ENCODE peak calls at places on chromosomes 2 and 18, in ten cellular contexts. One of them, this sample, is unnamed.

GRCh38 chr2:6352906-6353515 is 512.7 kb downstream of the CMPK2 start:
- DNase-seq in CD4-positive, alpha-beta T cell: no peak
- DNase-seq in stimulated activated CD4-positive, alpha-beta T cell treated with anti-CD3 and anti-CD28 coated beads, Interleukin-12 subunit alpha, Interleukin-12 subunit beta, amount 100 ng/mL, for 48 hours: no peak
- DNase-seq in activated T-helper 1 cell treated with Interleukin-2 at 50 U/mL for 16 hours: no peak
- DNase-seq in NCI-H345: peak
- DNase-seq in K562: no peak
- DNase-seq in breast epithelium: no peak
- DNase-seq in C1 segment of cervical spinal cord: peak
- DNase-seq in fibroblast of the aortic adventitia: peak
- DNase-seq in Kasumi-1: no peak
- DNase-seq in this sample: no peak

GRCh38 chr2:42077343-42077742 is 29.5 kb downstream of the PKDCC start:
- DNase-seq in stimulated activated CD4-positive, alpha-beta T cell treated with anti-CD3 and anti-CD28 coated beads, Interleukin-12 subunit alpha, Interleukin-12 subunit beta, amount 100 ng/mL, for 48 hours: no peak
- DNase-seq in fibroblast of the aortic adventitia: no peak
- DNase-seq in activated T-helper 1 cell treated with Interleukin-2 at 50 U/mL for 16 hours: no peak
- DNase-seq in C1 segment of cervical spinal cord: no peak
- DNase-seq in breast epithelium: no peak
- DNase-seq in NCI-H345: no peak
- DNase-seq in CD4-positive, alpha-beta T cell: no peak
- DNase-seq in Kasumi-1: no peak
- DNase-seq in K562: no peak
- DNase-seq in this sample: no peak

GRCh38 chr2:43977677-43978076 is 18.1 kb downstream of the LRPPRC start:
- DNase-seq in breast epithelium: no peak
- DNase-seq in activated T-helper 1 cell treated with Interleukin-2 at 50 U/mL for 16 hours: no peak
- DNase-seq in Kasumi-1: no peak
- DNase-seq in stimulated activated CD4-positive, alpha-beta T cell treated with anti-CD3 and anti-CD28 coated beads, Interleukin-12 subunit alpha, Interleukin-12 subunit beta, amount 100 ng/mL, for 48 hours: no peak
- DNase-seq in fibroblast of the aortic adventitia: no peak
- DNase-seq in C1 segment of cervical spinal cord: no peak
- DNase-seq in CD4-positive, alpha-beta T cell: no peak
- DNase-seq in NCI-H345: no peak
- DNase-seq in K562: no peak
- DNase-seq in this sample: no peak

GRCh38 chr18:33440384-33441043 is at the start of gene CCDC178:
- DNase-seq in activated T-helper 1 cell treated with Interleukin-2 at 50 U/mL for 16 hours: no peak
- DNase-seq in K562: peak
- DNase-seq in CD4-positive, alpha-beta T cell: no peak
- DNase-seq in NCI-H345: peak
- DNase-seq in C1 segment of cervical spinal cord: peak
- DNase-seq in stimulated activated CD4-positive, alpha-beta T cell treated with anti-CD3 and anti-CD28 coated beads, Interleukin-12 subunit alpha, Interleukin-12 subunit beta, amount 100 ng/mL, for 48 hours: no peak
- DNase-seq in Kasumi-1: no peak
- DNase-seq in fibroblast of the aortic adventitia: peak
- DNase-seq in breast epithelium: no peak
- DNase-seq in this sample: peak

GRCh38 chr2:37711308-37711731 is 39.9 kb upstream of the CDC42EP3 start:
- DNase-seq in fibroblast of the aortic adventitia: peak
- DNase-seq in K562: no peak
- DNase-seq in NCI-H345: no peak
- DNase-seq in CD4-positive, alpha-beta T cell: no peak
- DNase-seq in stimulated activated CD4-positive, alpha-beta T cell treated with anti-CD3 and anti-CD28 coated beads, Interleukin-12 subunit alpha, Interleukin-12 subunit beta, amount 100 ng/mL, for 48 hours: no peak
- DNase-seq in breast epithelium: no peak
- DNase-seq in activated T-helper 1 cell treated with Interleukin-2 at 50 U/mL for 16 hours: peak
- DNase-seq in Kasumi-1: peak
- DNase-seq in C1 segment of cervical spinal cord: no peak
- DNase-seq in this sample: no peak

GRCh38 chr2:158317642-158318041 is 138.9 kb downstream of the CCDC148 start:
- DNase-seq in K562: no peak
- DNase-seq in CD4-positive, alpha-beta T cell: no peak
- DNase-seq in C1 segment of cervical spinal cord: no peak
- DNase-seq in Kasumi-1: no peak
- DNase-seq in activated T-helper 1 cell treated with Interleukin-2 at 50 U/mL for 16 hours: no peak
- DNase-seq in fibroblast of the aortic adventitia: no peak
- DNase-seq in breast epithelium: no peak
- DNase-seq in stimulated activated CD4-positive, alpha-beta T cell treated with anti-CD3 and anti-CD28 coated beads, Interleukin-12 subunit alpha, Interleukin-12 subunit beta, amount 100 ng/mL, for 48 hours: no peak
- DNase-seq in NCI-H345: no peak
- DNase-seq in this sample: no peak

GRCh38 chr2:138502253-138503086 is 900 bp downstream of the SPOPL start:
- DNase-seq in activated T-helper 1 cell treated with Interleukin-2 at 50 U/mL for 16 hours: no peak
- DNase-seq in CD4-positive, alpha-beta T cell: no peak
- DNase-seq in fibroblast of the aortic adventitia: no peak
- DNase-seq in NCI-H345: peak
- DNase-seq in breast epithelium: no peak
- DNase-seq in Kasumi-1: peak
- DNase-seq in K562: no peak
- DNase-seq in C1 segment of cervical spinal cord: no peak
- DNase-seq in stimulated activated CD4-positive, alpha-beta T cell treated with anti-CD3 and anti-CD28 coated beads, Interleukin-12 subunit alpha, Interleukin-12 subunit beta, amount 100 ng/mL, for 48 hours: no peak
- DNase-seq in this sample: no peak

GRCh38 chr2:27245620-27246019 is 17.2 kb downstream of the SLC30A3 start:
- DNase-seq in activated T-helper 1 cell treated with Interleukin-2 at 50 U/mL for 16 hours: no peak
- DNase-seq in NCI-H345: no peak
- DNase-seq in breast epithelium: no peak
- DNase-seq in C1 segment of cervical spinal cord: no peak
- DNase-seq in stimulated activated CD4-positive, alpha-beta T cell treated with anti-CD3 and anti-CD28 coated beads, Interleukin-12 subunit alpha, Interleukin-12 subunit beta, amount 100 ng/mL, for 48 hours: no peak
- DNase-seq in CD4-positive, alpha-beta T cell: no peak
- DNase-seq in K562: no peak
- DNase-seq in Kasumi-1: no peak
- DNase-seq in fibroblast of the aortic adventitia: no peak
- DNase-seq in this sample: no peak

GRCh38 chr2:239576784-239577183 is 176.0 kb upstream of the HDAC4 start:
- DNase-seq in fibroblast of the aortic adventitia: no peak
- DNase-seq in activated T-helper 1 cell treated with Interleukin-2 at 50 U/mL for 16 hours: no peak
- DNase-seq in breast epithelium: no peak
- DNase-seq in NCI-H345: no peak
- DNase-seq in Kasumi-1: no peak
- DNase-seq in K562: no peak
- DNase-seq in CD4-positive, alpha-beta T cell: no peak
- DNase-seq in C1 segment of cervical spinal cord: no peak
- DNase-seq in stimulated activated CD4-positive, alpha-beta T cell treated with anti-CD3 and anti-CD28 coated beads, Interleukin-12 subunit alpha, Interleukin-12 subunit beta, amount 100 ng/mL, for 48 hours: no peak
- DNase-seq in this sample: no peak

GRCh38 chr18:8801263-8801901 is 96.0 kb downstream of the MTCL1 start:
- DNase-seq in C1 segment of cervical spinal cord: no peak
- DNase-seq in breast epithelium: no peak
- DNase-seq in CD4-positive, alpha-beta T cell: no peak
- DNase-seq in Kasumi-1: no peak
- DNase-seq in K562: no peak
- DNase-seq in stimulated activated CD4-positive, alpha-beta T cell treated with anti-CD3 and anti-CD28 coated beads, Interleukin-12 subunit alpha, Interleukin-12 subunit beta, amount 100 ng/mL, for 48 hours: no peak
- DNase-seq in activated T-helper 1 cell treated with Interleukin-2 at 50 U/mL for 16 hours: no peak
- DNase-seq in NCI-H345: no peak
- DNase-seq in fibroblast of the aortic adventitia: peak
- DNase-seq in this sample: no peak

GRCh38 chr18:8385400-8385799 is 223.8 kb upstream of the RAB12 start:
- DNase-seq in stimulated activated CD4-positive, alpha-beta T cell treated with anti-CD3 and anti-CD28 coated beads, Interleukin-12 subunit alpha, Interleukin-12 subunit beta, amount 100 ng/mL, for 48 hours: no peak
- DNase-seq in NCI-H345: no peak
- DNase-seq in fibroblast of the aortic adventitia: no peak
- DNase-seq in CD4-positive, alpha-beta T cell: no peak
- DNase-seq in activated T-helper 1 cell treated with Interleukin-2 at 50 U/mL for 16 hours: no peak
- DNase-seq in K562: no peak
- DNase-seq in Kasumi-1: no peak
- DNase-seq in breast epithelium: no peak
- DNase-seq in C1 segment of cervical spinal cord: no peak
- DNase-seq in this sample: no peak

GRCh38 chr2:29423267-29423666 is 308.1 kb downstream of the CLIP4 start:
- DNase-seq in C1 segment of cervical spinal cord: no peak
- DNase-seq in CD4-positive, alpha-beta T cell: no peak
- DNase-seq in stimulated activated CD4-positive, alpha-beta T cell treated with anti-CD3 and anti-CD28 coated beads, Interleukin-12 subunit alpha, Interleukin-12 subunit beta, amount 100 ng/mL, for 48 hours: no peak
- DNase-seq in NCI-H345: no peak
- DNase-seq in K562: no peak
- DNase-seq in Kasumi-1: no peak
- DNase-seq in breast epithelium: no peak
- DNase-seq in fibroblast of the aortic adventitia: no peak
- DNase-seq in activated T-helper 1 cell treated with Interleukin-2 at 50 U/mL for 16 hours: no peak
- DNase-seq in this sample: no peak

GRCh38 chr18:34514238-34514637 is 195.9 kb upstream of the DTNA start:
- DNase-seq in CD4-positive, alpha-beta T cell: no peak
- DNase-seq in C1 segment of cervical spinal cord: no peak
- DNase-seq in Kasumi-1: no peak
- DNase-seq in NCI-H345: no peak
- DNase-seq in stimulated activated CD4-positive, alpha-beta T cell treated with anti-CD3 and anti-CD28 coated beads, Interleukin-12 subunit alpha, Interleukin-12 subunit beta, amount 100 ng/mL, for 48 hours: no peak
- DNase-seq in fibroblast of the aortic adventitia: peak
- DNase-seq in breast epithelium: no peak
- DNase-seq in activated T-helper 1 cell treated with Interleukin-2 at 50 U/mL for 16 hours: no peak
- DNase-seq in K562: no peak
- DNase-seq in this sample: no peak

GRCh38 chr2:25728559-25728958 is 55.2 kb upstream of the DTNB start:
- DNase-seq in Kasumi-1: no peak
- DNase-seq in activated T-helper 1 cell treated with Interleukin-2 at 50 U/mL for 16 hours: no peak
- DNase-seq in stimulated activated CD4-positive, alpha-beta T cell treated with anti-CD3 and anti-CD28 coated beads, Interleukin-12 subunit alpha, Interleukin-12 subunit beta, amount 100 ng/mL, for 48 hours: no peak
- DNase-seq in NCI-H345: no peak
- DNase-seq in K562: no peak
- DNase-seq in CD4-positive, alpha-beta T cell: no peak
- DNase-seq in C1 segment of cervical spinal cord: no peak
- DNase-seq in fibroblast of the aortic adventitia: no peak
- DNase-seq in breast epithelium: no peak
- DNase-seq in this sample: no peak

GRCh38 chr18:61108706-61109105 is 224.5 kb upstream of the CDH20 start:
- DNase-seq in activated T-helper 1 cell treated with Interleukin-2 at 50 U/mL for 16 hours: no peak
- DNase-seq in K562: no peak
- DNase-seq in NCI-H345: no peak
- DNase-seq in stimulated activated CD4-positive, alpha-beta T cell treated with anti-CD3 and anti-CD28 coated beads, Interleukin-12 subunit alpha, Interleukin-12 subunit beta, amount 100 ng/mL, for 48 hours: no peak
- DNase-seq in C1 segment of cervical spinal cord: no peak
- DNase-seq in CD4-positive, alpha-beta T cell: no peak
- DNase-seq in fibroblast of the aortic adventitia: no peak
- DNase-seq in breast epithelium: no peak
- DNase-seq in Kasumi-1: no peak
- DNase-seq in this sample: no peak

GRCh38 chr2:9152975-9153402 is 53.6 kb upstream of the ASAP2 start:
- DNase-seq in stimulated activated CD4-positive, alpha-beta T cell treated with anti-CD3 and anti-CD28 coated beads, Interleukin-12 subunit alpha, Interleukin-12 subunit beta, amount 100 ng/mL, for 48 hours: no peak
- DNase-seq in C1 segment of cervical spinal cord: no peak
- DNase-seq in breast epithelium: no peak
- DNase-seq in Kasumi-1: no peak
- DNase-seq in activated T-helper 1 cell treated with Interleukin-2 at 50 U/mL for 16 hours: no peak
- DNase-seq in fibroblast of the aortic adventitia: peak
- DNase-seq in NCI-H345: no peak
- DNase-seq in K562: no peak
- DNase-seq in CD4-positive, alpha-beta T cell: no peak
- DNase-seq in this sample: no peak

GRCh38 chr2:66569321-66569851 is 134.5 kb downstream of the MEIS1 start:
- DNase-seq in NCI-H345: no peak
- DNase-seq in stimulated activated CD4-positive, alpha-beta T cell treated with anti-CD3 and anti-CD28 coated beads, Interleukin-12 subunit alpha, Interleukin-12 subunit beta, amount 100 ng/mL, for 48 hours: no peak
- DNase-seq in C1 segment of cervical spinal cord: no peak
- DNase-seq in Kasumi-1: no peak
- DNase-seq in activated T-helper 1 cell treated with Interleukin-2 at 50 U/mL for 16 hours: no peak
- DNase-seq in breast epithelium: no peak
- DNase-seq in fibroblast of the aortic adventitia: peak
- DNase-seq in CD4-positive, alpha-beta T cell: no peak
- DNase-seq in K562: no peak
- DNase-seq in this sample: no peak

GRCh38 chr2:20184067-20184938 is 40.6 kb downstream of the SDC1 start:
- DNase-seq in activated T-helper 1 cell treated with Interleukin-2 at 50 U/mL for 16 hours: no peak
- DNase-seq in Kasumi-1: no peak
- DNase-seq in breast epithelium: no peak
- DNase-seq in fibroblast of the aortic adventitia: peak
- DNase-seq in CD4-positive, alpha-beta T cell: no peak
- DNase-seq in stimulated activated CD4-positive, alpha-beta T cell treated with anti-CD3 and anti-CD28 coated beads, Interleukin-12 subunit alpha, Interleukin-12 subunit beta, amount 100 ng/mL, for 48 hours: no peak
- DNase-seq in C1 segment of cervical spinal cord: no peak
- DNase-seq in K562: no peak
- DNase-seq in NCI-H345: no peak
- DNase-seq in this sample: no peak

GRCh38 chr2:195480121-195480520 is 176.9 kb upstream of the SLC39A10 start:
- DNase-seq in activated T-helper 1 cell treated with Interleukin-2 at 50 U/mL for 16 hours: no peak
- DNase-seq in C1 segment of cervical spinal cord: no peak
- DNase-seq in stimulated activated CD4-positive, alpha-beta T cell treated with anti-CD3 and anti-CD28 coated beads, Interleukin-12 subunit alpha, Interleukin-12 subunit beta, amount 100 ng/mL, for 48 hours: no peak
- DNase-seq in fibroblast of the aortic adventitia: peak
- DNase-seq in Kasumi-1: no peak
- DNase-seq in K562: no peak
- DNase-seq in CD4-positive, alpha-beta T cell: no peak
- DNase-seq in breast epithelium: no peak
- DNase-seq in NCI-H345: no peak
- DNase-seq in this sample: no peak